ENCODE peak calls at places on chromosomes 13 and 19, in seven cellular contexts. T is right lobe of liver, G is stomach, N is IMR-90, C is sigmoid colon, P is esophagus squamous epithelium, Z is tibial nerve. O is an unnamed sample.

GRCh38 chr19:33505823-33506222 is 15.8 kb downstream of the PEPD start:
- DNase-seq in T (no peak), G (no peak), N (no peak), C (no peak), P (no peak), Z (no peak), O (no peak)

GRCh38 chr19:33444993-33445751 is 71.7 kb downstream of the CEBPG start:
- DNase-seq in T (peak), G (no peak), N (peak), C (peak), P (no peak), Z (no peak), O (no peak)

GRCh38 chr13:57666554-57666953 is 35.0 kb downstream of the PCDH17 start:
- DNase-seq in T (no peak), G (no peak), N (no peak), C (no peak), P (no peak), Z (no peak), O (no peak)

GRCh38 chr13:46071590-46072249 is 19.2 kb upstream of the ZC3H13 start:
- DNase-seq in T (no peak), G (no peak), N (no peak), C (no peak), P (no peak), Z (no peak), O (no peak)

GRCh38 chr13:99371956-99372355 is 64.8 kb upstream of the GPR183 start:
- DNase-seq in T (no peak), G (no peak), N (no peak), C (peak), P (no peak), Z (no peak), O (no peak)

GRCh38 chr19:19488041-19488874 is 27.1 kb downstream of the TSSK6 start:
- DNase-seq in T (peak), G (peak), N (no peak), C (no peak), P (no peak), Z (no peak), O (no peak)

GRCh38 chr19:33064778-33065550 is at the start of gene RHPN2:
- DNase-seq in T (peak), G (peak), N (peak), C (peak), P (no peak), Z (peak), O (peak)

GRCh38 chr19:40510526-40511115 is 43.8 kb downstream of the SPTBN4 start:
- DNase-seq in T (no peak), G (no peak), N (peak), C (no peak), P (no peak), Z (no peak), O (peak)

GRCh38 chr13:111210488-111210887 is 95.4 kb downstream of the ARHGEF7 start:
- DNase-seq in T (no peak), G (no peak), N (peak), C (no peak), P (no peak), Z (no peak), O (peak)

GRCh38 chr19:28644261-28644660 is 568.7 kb downstream of the UQCRFS1 start:
- DNase-seq in T (no peak), G (no peak), N (no peak), C (no peak), P (no peak), Z (no peak), O (no peak)

GRCh38 chr19:50206191-50206590 is 2.8 kb downstream of the MYH14 start:
- DNase-seq in T (no peak), G (no peak), N (no peak), C (no peak), P (no peak), Z (no peak), O (no peak)

GRCh38 chr13:113900646-113901045 is 36.8 kb upstream of the GAS6 start:
- DNase-seq in T (no peak), G (no peak), N (no peak), C (no peak), P (no peak), Z (no peak), O (no peak)

GRCh38 chr19:16309653-16310052 is 15.0 kb upstream of the KLF2 start:
- DNase-seq in T (no peak), G (no peak), N (no peak), C (no peak), P (no peak), Z (no peak), O (no peak)

GRCh38 chr19:10852098-10852800 is 4.0 kb downstream of the C19orf38 start:
- DNase-seq in T (no peak), G (no peak), N (peak), C (no peak), P (no peak), Z (no peak), O (peak)

GRCh38 chr19:38307597-38307996 is 3.5 kb downstream of the C19orf33 start:
- DNase-seq in T (no peak), G (no peak), N (no peak), C (no peak), P (no peak), Z (no peak), O (no peak)

GRCh38 chr13:34867590-34867989 is 74.5 kb upstream of the NBEA start:
- DNase-seq in T (no peak), G (no peak), N (peak), C (no peak), P (no peak), Z (no peak), O (no peak)

GRCh38 chr19:800360-801029 is 3.2 kb downstream of the PTBP1 start:
- DNase-seq in T (peak), G (peak), N (no peak), C (no peak), P (no peak), Z (no peak), O (no peak)

GRCh38 chr13:48562296-48563066 is 29.6 kb upstream of the RCBTB2 start:
- DNase-seq in T (no peak), G (no peak), N (no peak), C (no peak), P (no peak), Z (no peak), O (no peak)

GRCh38 chr19:30425885-30426838 is 54.0 kb downstream of the ZNF536 start:
- DNase-seq in T (no peak), G (no peak), N (no peak), C (no peak), P (no peak), Z (no peak), O (no peak)

GRCh38 chr19:34430738-34431625 is 2.8 kb downstream of the UBA2 start:
- DNase-seq in T (no peak), G (no peak), N (peak), C (no peak), P (no peak), Z (no peak), O (peak)

GRCh38 chr19:604355-604754 is 14.7 kb downstream of the HCN2 start:
- DNase-seq in T (no peak), G (no peak), N (no peak), C (no peak), P (no peak), Z (no peak), O (no peak)

GRCh38 chr13:98976941-98977340 is 923 bp downstream of the DOCK9 start:
- DNase-seq in T (no peak), G (no peak), N (peak), C (no peak), P (no peak), Z (no peak), O (no peak)

GRCh38 chr19:51441410-51442390 is 16.6 kb downstream of the SIGLEC8 start:
- DNase-seq in T (no peak), G (peak), N (no peak), C (peak), P (no peak), Z (no peak), O (no peak)

GRCh38 chr19:11881151-11881800 is 6.3 kb upstream of the ZNF69 start:
- DNase-seq in T (peak), G (peak), N (peak), C (no peak), P (no peak), Z (no peak), O (peak)

GRCh38 chr13:91292630-91293221 is 54.8 kb upstream of the MIR17HG start:
- DNase-seq in T (no peak), G (no peak), N (no peak), C (no peak), P (no peak), Z (no peak), O (no peak)

GRCh38 chr19:18408053-18408476 is 10.6 kb upstream of the LRRC25 start:
- DNase-seq in T (peak), G (peak), N (no peak), C (no peak), P (no peak), Z (no peak), O (no peak)

GRCh38 chr13:50376895-50377575 is 361.8 kb downstream of the KCNRG start:
- DNase-seq in T (no peak), G (no peak), N (no peak), C (no peak), P (no peak), Z (no peak), O (no peak)

GRCh38 chr13:86870388-86870966 is 800.7 kb upstream of the SLITRK5 start:
- DNase-seq in T (no peak), G (no peak), N (peak), C (no peak), P (no peak), Z (no peak), O (no peak)

GRCh38 chr13:58712191-58712590 is 1080.6 kb downstream of the PCDH17 start:
- DNase-seq in T (no peak), G (no peak), N (no peak), C (no peak), P (no peak), Z (no peak), O (no peak)

GRCh38 chr13:27624071-27624470 is 2.4 kb downstream of the POLR1D start:
- DNase-seq in T (no peak), G (peak), N (no peak), C (no peak), P (no peak), Z (no peak), O (no peak)
- TF ChIP-seq POLR2A in T (no peak), G (no peak), N (no peak), C (no peak), P (no peak), Z (no peak), O (no peak)

DNA sequence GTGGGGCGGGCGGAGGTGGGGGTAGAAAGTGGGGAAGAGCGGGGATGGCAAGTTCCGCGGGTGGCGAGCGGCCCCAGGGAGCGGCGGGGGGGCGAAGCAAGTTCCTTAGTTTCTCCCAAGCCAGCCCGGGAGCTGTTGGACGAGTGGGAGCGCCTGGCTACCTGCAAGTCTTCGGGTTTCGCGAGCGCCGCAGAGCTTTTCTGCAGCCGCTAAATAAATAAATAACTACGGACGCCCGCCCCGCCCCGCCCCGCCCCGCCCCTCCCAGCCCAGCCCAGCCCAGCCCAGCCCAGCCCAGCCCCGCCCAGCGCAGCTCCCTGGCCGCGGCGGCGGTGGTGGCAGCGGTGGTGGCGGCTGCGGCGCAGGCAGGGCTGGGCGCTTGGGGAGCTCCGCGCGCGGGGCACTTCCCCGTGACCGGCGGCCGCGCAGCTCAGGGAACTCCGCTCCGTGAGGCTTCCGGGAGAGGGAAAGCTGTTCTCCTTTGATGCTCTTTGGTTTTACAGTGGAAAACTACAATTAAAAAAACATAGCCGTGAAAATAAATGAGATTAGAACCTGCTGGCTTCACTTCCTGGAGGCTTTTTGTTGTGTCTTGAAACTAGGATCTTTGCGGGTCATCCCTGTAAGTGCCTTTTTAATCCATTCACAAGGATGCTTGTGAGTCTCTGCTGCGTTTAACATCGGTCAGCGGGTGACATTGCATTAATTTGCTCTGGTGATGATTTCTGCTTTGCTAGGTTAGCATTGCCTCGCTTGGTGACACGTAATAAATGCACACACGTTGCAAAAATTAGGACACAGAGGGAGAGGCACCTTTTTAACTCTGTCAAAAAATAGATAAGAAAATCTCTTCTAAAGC is at the start of gene UBE2L5:
- DNase-seq in T (peak), G (peak), N (peak), C (peak), P (peak), Z (peak), O (no peak)
- TF ChIP-seq POLR2A in T (peak), G (no peak), N (no peak), C (peak), P (no peak), Z (no peak), O (peak)

GRCh38 chr19:48994035-48994386 is 324 bp downstream of the RUVBL2 start:
- DNase-seq in T (no peak), G (no peak), N (no peak), C (no peak), P (no peak), Z (no peak), O (no peak)

GRCh38 chr19:48991823-48992570 is 1.1 kb downstream of the GYS1 start:
- DNase-seq in T (no peak), G (peak), N (peak), C (peak), P (no peak), Z (peak), O (peak)

GRCh38 chr19:48991011-48991609 is 2.0 kb downstream of the GYS1 start:
- DNase-seq in T (no peak), G (no peak), N (no peak), C (peak), P (no peak), Z (no peak), O (no peak)

GRCh38 chr19:48992571-48993174 is 436 bp downstream of the GYS1 start:
- DNase-seq in T (peak), G (no peak), N (no peak), C (peak), P (no peak), Z (no peak), O (no peak)

DNA sequence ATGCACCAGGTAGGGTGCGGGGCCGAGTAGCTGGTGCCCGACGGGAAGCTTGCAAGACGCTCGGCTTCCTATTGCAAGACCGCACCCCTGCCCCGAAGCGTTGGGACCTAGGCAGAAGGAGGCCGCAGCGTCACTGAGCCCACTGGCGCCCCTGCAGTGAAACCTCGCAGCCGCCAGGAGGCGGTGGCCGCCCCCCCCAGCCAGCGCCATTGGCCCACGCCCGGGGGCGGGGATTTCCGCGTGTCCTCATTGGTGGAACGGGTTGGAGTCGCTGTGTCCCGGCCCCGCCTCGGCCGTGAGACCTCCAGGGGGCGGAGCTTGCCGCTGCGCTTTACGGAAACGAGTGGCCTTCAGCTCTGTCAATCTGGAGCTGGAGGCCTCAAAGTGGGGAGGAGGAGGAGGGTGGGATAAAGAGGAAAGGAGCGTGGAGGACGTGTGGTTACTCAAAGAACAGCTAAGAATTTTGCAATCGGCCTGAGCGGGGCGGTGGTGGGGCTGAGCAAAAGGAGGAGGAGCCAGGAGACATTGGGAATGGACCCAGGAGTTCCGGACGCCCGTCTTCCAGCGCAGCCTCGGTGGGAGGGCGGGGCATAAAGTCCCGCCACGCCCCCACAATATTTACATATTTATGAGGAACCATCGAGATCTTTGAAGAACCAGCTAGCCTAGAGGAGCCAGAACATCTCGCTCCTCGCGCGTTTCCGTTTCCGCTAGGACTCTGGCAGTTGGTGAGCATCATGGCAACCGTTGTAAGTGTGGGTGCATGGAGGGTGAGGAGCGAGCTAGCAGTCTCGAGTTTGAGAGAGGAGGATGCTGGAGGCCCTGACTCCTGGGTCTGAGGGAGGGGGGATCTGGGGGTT is at the start of the genes GYS1 and RUVBL2:
- DNase-seq in T (peak), G (peak), N (peak), C (peak), P (peak), Z (peak), O (peak)
- TF ChIP-seq POLR2A in T (peak), G (no peak), N (peak), C (peak), P (no peak), Z (peak), O (peak)

GRCh38 chr19:43773725-43774102 is 7.1 kb downstream of the KCNN4 start:
- DNase-seq in T (no peak), G (no peak), N (no peak), C (no peak), P (no peak), Z (no peak), O (no peak)
- TF ChIP-seq POLR2A in T (no peak), G (no peak), N (no peak), C (no peak), P (no peak), Z (no peak), O (no peak)

O was measured in H54.